ENCODE peak calls at places on chromosomes 16 and 17, in ten cellular contexts. R is nephron progenitor cell, J is A549, N is upper lobe of right lung, Y is OCI-LY7, I is tibial artery, D is kidney, L is neural crest cell, C is PC-9, T is HCT116. O is an unnamed sample.

GRCh38 chr17:14209215-14209614 is 27.4 kb downstream of the CDRT15 start:
- DNase-seq in L (no peak), Y (no peak), R (no peak), C (peak), T (peak), N (no peak), D (no peak), J (no peak), I (no peak), O (peak)

GRCh38 chr17:79294459-79295071 is 219.9 kb downstream of the ENGASE start:
- DNase-seq in N (peak), T (no peak), C (peak), D (no peak), J (peak), R (peak), L (peak), Y (peak), I (peak), O (peak)

GRCh38 chr16:11050954-11051353 is 106.6 kb downstream of the CLEC16A start:
- DNase-seq in N (no peak), D (no peak), Y (no peak), R (no peak), I (no peak), T (no peak), C (no peak), J (no peak), L (no peak), O (no peak)

GRCh38 chr16:80317132-80318098 is 223.4 kb upstream of the DYNLRB2 start:
- DNase-seq in R (peak), D (no peak), T (no peak), C (no peak), L (no peak), J (no peak), Y (no peak), I (no peak), N (no peak), O (no peak)

GRCh38 chr17:59466943-59467801 is 98.2 kb upstream of the DHX40 start:
- DNase-seq in D (no peak), I (no peak), J (no peak), C (no peak), L (no peak), Y (no peak), R (no peak), N (no peak), T (no peak), O (no peak)

GRCh38 chr16:61165797-61166196 is 870.4 kb downstream of the CDH8 start:
- DNase-seq in D (no peak), R (no peak), L (no peak), N (no peak), Y (no peak), T (no peak), C (no peak), J (no peak), I (no peak), O (no peak)

GRCh38 chr16:9054460-9054859 is 37.0 kb upstream of the HAPSTR1 start:
- DNase-seq in Y (no peak), R (no peak), L (no peak), N (no peak), J (no peak), C (no peak), T (no peak), D (no peak), I (no peak), O (no peak)

GRCh38 chr17:17886253-17886652 is 49.5 kb upstream of the SREBF1 start:
- DNase-seq in T (no peak), Y (peak), L (no peak), C (no peak), I (no peak), R (no peak), D (peak), N (no peak), J (no peak), O (no peak)

GRCh38 chr17:80064696-80065095 is 28.3 kb downstream of the CCDC40 start:
- DNase-seq in I (no peak), J (no peak), Y (no peak), D (peak), T (no peak), C (no peak), L (no peak), N (no peak), R (no peak), O (no peak)

GRCh38 chr17:72244494-72244893 is 123.7 kb downstream of the SOX9 start:
- DNase-seq in J (no peak), T (no peak), I (no peak), Y (no peak), L (no peak), N (no peak), C (no peak), D (no peak), R (no peak), O (no peak)

GRCh38 chr16:27319257-27319965 is 5.6 kb downstream of the IL4R start:
- DNase-seq in C (no peak), N (no peak), I (peak), T (no peak), L (no peak), R (no peak), Y (no peak), J (no peak), D (peak), O (no peak)

GRCh38 chr17:48871551-48872351 is 20.8 kb upstream of the ATP5MC1 start:
- DNase-seq in D (no peak), R (peak), N (no peak), J (peak), Y (no peak), I (peak), T (no peak), C (no peak), L (no peak), O (peak)

GRCh38 chr17:8121531-8122390 is 2.1 kb downstream of the HES7 start:
- DNase-seq in J (peak), I (no peak), Y (peak), T (peak), R (peak), L (peak), D (peak), N (no peak), C (peak), O (peak)

GRCh38 chr16:48086422-48086821 is 69.4 kb downstream of the ABCC12 start:
- DNase-seq in R (no peak), Y (no peak), I (no peak), J (no peak), L (no peak), T (no peak), C (no peak), D (no peak), N (no peak), O (no peak)

GRCh38 chr16:85611455-85612190 is 1.5 kb upstream of the GSE1 start:
- DNase-seq in Y (peak), D (peak), I (peak), R (peak), C (peak), L (no peak), J (peak), T (peak), N (peak), O (peak)

GRCh38 chr16:30867747-30868146 is 26.1 kb downstream of the BCL7C start:
- DNase-seq in R (no peak), N (no peak), C (no peak), J (peak), T (no peak), L (no peak), I (no peak), D (no peak), Y (no peak), O (no peak)

GRCh38 chr16:77793417-77793816 is 5.1 kb downstream of the VAT1L start:
- DNase-seq in N (no peak), L (no peak), R (no peak), Y (no peak), I (no peak), D (no peak), J (no peak), C (no peak), T (no peak), O (no peak)

GRCh38 chr17:70405492-70406220 is 236.3 kb downstream of the KCNJ2 start:
- DNase-seq in D (no peak), T (peak), L (no peak), R (no peak), I (no peak), Y (no peak), C (no peak), N (no peak), J (peak), O (no peak)

GRCh38 chr16:58678716-58679115 is 5.9 kb downstream of the SLC38A7 start:
- DNase-seq in L (no peak), C (peak), J (no peak), N (no peak), R (no peak), Y (peak), I (no peak), T (no peak), D (peak), O (peak)

GRCh38 chr17:39174907-39175694 is 9.1 kb upstream of the ARL5C start:
- DNase-seq in N (peak), D (peak), I (peak), Y (peak), C (peak), L (peak), T (peak), R (peak), J (peak), O (peak)

GRCh38 chr17:55845385-55845784 is 94.5 kb downstream of the PCTP start:
- DNase-seq in J (peak), R (peak), N (peak), T (no peak), Y (no peak), C (no peak), I (peak), L (peak), D (peak), O (no peak)

GRCh38 chr17:29089601-29090044 is 46.7 kb downstream of the PIPOX start:
- DNase-seq in Y (no peak), J (no peak), C (no peak), R (no peak), T (no peak), D (no peak), N (no peak), L (no peak), I (no peak), O (no peak)

GRCh38 chr16:58026139-58026704 is 668 bp downstream of the MMP15 start:
- DNase-seq in I (no peak), J (peak), L (peak), C (peak), Y (no peak), T (no peak), R (peak), N (peak), D (peak), O (peak)

GRCh38 chr17:67546578-67547527 is 169.8 kb downstream of the PITPNC1 start:
- DNase-seq in N (peak), J (no peak), D (peak), Y (peak), I (peak), C (no peak), R (no peak), L (no peak), T (no peak), O (peak)

GRCh38 chr16:2857451-2858244 is at the start of gene PRSS22:
- DNase-seq in I (no peak), T (no peak), Y (no peak), D (peak), C (peak), L (no peak), N (peak), J (no peak), R (no peak), O (peak)

GRCh38 chr17:30956764-30957374 is 14.0 kb upstream of the RNF135 start:
- DNase-seq in J (no peak), C (no peak), R (no peak), Y (no peak), N (peak), T (no peak), I (no peak), L (no peak), D (peak), O (no peak)

GRCh38 chr16:637081-638018 is 1.2 kb upstream of the METTL26 start:
- DNase-seq in R (peak), Y (peak), J (peak), D (peak), C (no peak), L (peak), T (no peak), N (peak), I (peak), O (peak)

GRCh38 chr16:5633845-5634440 is 536.3 kb upstream of the EEF2KMT start:
- DNase-seq in D (no peak), N (no peak), Y (peak), I (no peak), L (no peak), T (peak), J (peak), R (no peak), C (no peak), O (no peak)
- TF ChIP-seq CTCF in D (no peak), N (peak), Y (peak), I (no peak), L (peak), T (peak), J (peak), R (peak), C (peak), O (peak)

GRCh38 chr17:33689725-33690124 is 396.6 kb upstream of the ASIC2 start:
- DNase-seq in Y (no peak), D (no peak), N (no peak), L (no peak), R (no peak), C (no peak), T (no peak), I (no peak), J (no peak), O (no peak)
- TF ChIP-seq CTCF in Y (peak), D (no peak), N (no peak), L (no peak), R (no peak), C (no peak), T (no peak), I (no peak), J (peak), O (no peak)

GRCh38 chr17:76720941-76721340 is 5.5 kb downstream of the JMJD6 start:
- DNase-seq in I (no peak), D (no peak), Y (no peak), N (peak), T (no peak), R (no peak), J (no peak), C (no peak), L (no peak), O (no peak)
- TF ChIP-seq CTCF in I (no peak), D (no peak), Y (no peak), N (no peak), T (no peak), R (no peak), J (no peak), C (no peak), L (no peak), O (no peak)

DNA sequence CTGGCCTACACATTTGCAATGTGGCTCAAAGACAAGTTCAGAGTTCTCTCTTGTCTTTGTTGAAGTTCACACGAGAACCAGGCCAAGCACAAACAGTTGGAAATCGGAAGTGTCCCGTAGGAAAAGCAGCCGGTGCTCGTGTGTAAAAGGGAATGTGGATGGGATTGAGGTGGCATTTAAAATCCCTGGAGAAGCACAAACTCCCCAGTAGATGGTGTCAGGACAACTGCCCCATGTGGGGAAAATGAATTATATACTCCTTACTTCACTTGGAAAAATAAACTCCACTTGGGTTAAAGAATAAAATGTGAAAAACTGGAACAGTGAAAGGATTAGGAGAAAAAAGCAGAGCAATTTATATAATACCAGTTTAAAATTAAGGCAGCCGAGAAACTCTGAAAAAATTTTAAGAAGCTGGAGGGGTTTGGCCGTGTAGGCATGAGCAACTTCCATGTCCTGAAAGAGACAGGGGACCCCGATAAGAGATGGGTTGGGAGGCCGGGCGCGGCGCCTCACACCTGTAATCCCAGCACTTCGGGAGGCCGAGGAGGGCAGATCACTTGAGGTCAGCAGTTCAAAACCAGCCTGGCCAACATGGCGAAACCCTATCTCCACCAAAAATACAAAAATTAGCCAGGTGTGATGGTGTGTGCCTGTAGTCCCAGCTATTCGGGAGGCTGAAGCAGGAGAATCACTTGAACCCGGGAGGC is 28.1 kb downstream of the CBFA2T3 start:
- DNase-seq in N (no peak), R (no peak), L (no peak), Y (no peak), T (no peak), J (no peak), I (no peak), D (no peak), C (no peak), O (no peak)
- TF ChIP-seq CTCF in N (no peak), R (no peak), L (no peak), Y (no peak), T (peak), J (peak), I (no peak), D (no peak), C (no peak), O (no peak)

DNA sequence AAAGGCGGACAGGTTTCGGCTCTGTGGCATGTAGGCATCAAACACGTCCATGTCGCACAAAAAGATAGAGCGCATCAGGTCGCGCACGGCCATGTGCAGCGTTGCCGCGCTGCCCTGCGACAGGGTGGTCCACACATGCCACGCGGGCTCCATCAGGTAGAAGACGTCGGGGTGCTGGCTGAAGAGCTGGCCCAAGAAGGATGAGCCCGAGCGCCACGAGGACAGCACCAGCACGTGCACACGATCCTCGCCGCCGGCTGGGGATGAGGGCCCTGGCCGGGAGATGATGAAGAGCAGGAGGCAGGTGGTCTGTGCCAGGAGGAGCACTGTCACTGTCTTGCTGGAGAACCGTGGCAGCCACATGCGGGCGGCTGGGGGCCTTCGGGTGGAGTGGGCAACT is 5.9 kb downstream of the CHST5 start:
- DNase-seq in Y (no peak), R (no peak), I (no peak), J (no peak), T (no peak), C (no peak), N (peak), L (no peak), D (peak), O (no peak)
- TF ChIP-seq CTCF in Y (no peak), R (no peak), I (no peak), J (no peak), T (no peak), C (no peak), N (no peak), L (no peak), D (no peak), O (no peak)

GRCh38 chr16:23371368-23371767 is 69.3 kb downstream of the SCNN1B start:
- DNase-seq in R (no peak), D (peak), L (no peak), I (no peak), T (no peak), Y (no peak), J (no peak), N (no peak), C (no peak), O (no peak)
- TF ChIP-seq CTCF in R (no peak), D (no peak), L (no peak), I (no peak), T (peak), Y (peak), J (no peak), N (no peak), C (no peak), O (peak)

DNA sequence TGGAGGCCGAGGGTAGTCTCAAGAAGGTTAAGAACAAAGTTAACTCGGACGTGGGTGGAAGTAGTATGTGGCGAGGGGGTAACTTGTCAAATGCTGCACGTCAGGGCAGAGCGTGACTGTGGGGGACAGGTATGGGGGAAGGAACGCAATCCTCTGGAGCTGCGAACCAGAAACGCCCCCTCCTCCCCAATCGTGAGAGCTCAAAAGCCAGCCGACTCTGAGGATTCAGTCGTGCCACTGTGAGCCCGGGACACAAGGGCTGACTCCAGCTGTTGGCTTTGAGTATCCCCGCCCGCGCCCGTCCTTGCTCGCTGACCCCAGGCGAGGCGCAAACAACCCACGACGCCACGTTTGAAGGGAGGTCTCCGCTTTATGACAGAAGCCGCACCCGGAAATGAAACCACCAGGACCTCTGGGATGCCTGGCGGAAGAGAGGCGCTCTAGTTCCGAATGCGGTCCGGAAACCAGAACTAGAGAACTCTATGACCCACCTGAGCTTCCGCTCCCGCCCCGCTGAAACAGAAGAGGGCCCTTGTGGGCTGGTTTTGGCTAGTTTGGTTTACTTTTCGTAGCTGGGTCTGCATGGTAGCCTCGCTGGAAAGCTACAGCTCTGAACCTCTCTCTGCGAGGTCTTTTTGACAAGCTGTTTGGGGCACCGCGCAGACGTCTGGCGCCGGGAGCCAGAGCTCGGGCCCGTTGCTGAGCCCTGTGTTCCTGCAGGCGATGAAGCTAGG is at the start of gene PEX12:
- DNase-seq in T (peak), R (peak), C (peak), J (peak), Y (peak), L (peak), D (peak), N (peak), I (peak), O (peak)
- TF ChIP-seq CTCF in T (no peak), R (no peak), C (no peak), J (no peak), Y (no peak), L (no peak), D (peak), N (no peak), I (no peak), O (no peak)

DNA sequence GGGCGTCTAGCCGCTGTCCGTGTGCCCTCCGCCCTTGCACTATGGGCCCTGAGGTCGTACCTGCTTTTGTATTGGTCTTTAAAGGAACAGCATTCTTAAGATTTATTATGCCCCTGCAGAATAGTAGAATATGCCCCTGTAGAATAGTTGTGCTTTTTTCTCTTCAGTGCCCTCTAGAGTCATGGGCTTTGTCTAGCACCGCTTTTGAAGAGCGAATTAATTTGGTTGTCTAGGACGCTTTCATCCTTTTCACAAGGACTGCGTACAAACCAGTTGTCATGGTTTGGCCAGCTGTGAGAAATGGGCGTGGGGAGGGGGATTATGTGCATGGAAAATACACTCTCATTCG is 615 bp downstream of the CEP95 start:
- DNase-seq in N (no peak), D (no peak), J (peak), Y (peak), I (no peak), L (no peak), C (peak), R (peak), T (no peak), O (peak)
- TF ChIP-seq CTCF in N (peak), D (peak), J (peak), Y (peak), I (peak), L (no peak), C (no peak), R (peak), T (peak), O (no peak)